ENCODE peak calls at places on chromosomes 11 and 22, in four cellular contexts. T is CD8-positive, alpha-beta T cell; X is CD4-positive, alpha-beta T cell; E is endothelial cell. S is an unnamed sample.

GRCh38 chr11:131999955-132000354 is 629.5 kb downstream of the NTM start:
- DNase-seq in T (no peak), X (no peak), E (no peak), S (no peak)

GRCh38 chr11:101390539-101390938 is 193.3 kb downstream of the TRPC6 start:
- DNase-seq in T (no peak), X (no peak), E (no peak), S (no peak)

GRCh38 chr11:75079546-75079945 is 17.1 kb downstream of the OR2AT4 start:
- DNase-seq in T (no peak), X (no peak), E (no peak), S (no peak)

GRCh38 chr22:28670691-28671261 is 8.9 kb downstream of the TTC28 start:
- DNase-seq in T (no peak), X (no peak), E (no peak), S (no peak)

GRCh38 chr11:134576286-134576685 is 164.2 kb upstream of the B3GAT1 start:
- DNase-seq in T (no peak), X (no peak), E (no peak), S (no peak)

GRCh38 chr11:30859709-30860108 is 273.6 kb upstream of the MPPED2 start:
- DNase-seq in T (no peak), X (no peak), E (no peak), S (no peak)

GRCh38 chr11:86726118-86726748 is 53.8 kb upstream of the ME3 start:
- DNase-seq in T (no peak), X (no peak), E (no peak), S (no peak)

GRCh38 chr22:26837784-26838520 is 180.6 kb downstream of the MIAT start:
- DNase-seq in T (no peak), X (no peak), E (no peak), S (no peak)

GRCh38 chr22:30290318-30290678 is 993 bp upstream of the CASTOR1 start:
- DNase-seq in T (no peak), X (no peak), E (no peak), S (no peak)

GRCh38 chr11:112613051-112613972 is 347.9 kb upstream of the NCAM1 start:
- DNase-seq in T (no peak), X (no peak), E (no peak), S (no peak)

GRCh38 chr11:18575361-18575760 is 13.2 kb downstream of the UEVLD start:
- DNase-seq in T (no peak), X (no peak), E (no peak), S (no peak)

GRCh38 chr11:77081381-77081851 is 14.6 kb downstream of the CAPN5 start:
- DNase-seq in T (no peak), X (no peak), E (no peak), S (peak)

GRCh38 chr11:21411114-21411513 is 741.7 kb downstream of the NELL1 start:
- DNase-seq in T (no peak), X (no peak), E (no peak), S (no peak)

GRCh38 chr11:47352556-47352955 is at the start of gene MYBPC3:
- DNase-seq in T (no peak), X (no peak), E (no peak), S (no peak)

GRCh38 chr11:64369440-64370135 is 10.6 kb downstream of the RPS6KA4 start:
- DNase-seq in T (no peak), X (no peak), E (no peak), S (peak)

GRCh38 chr11:25981998-25982397 is 349.9 kb upstream of the ANO3 start:
- DNase-seq in T (no peak), X (no peak), E (peak), S (no peak)

GRCh38 chr11:1876361-1877063 is 15.2 kb downstream of the PRR33 start:
- DNase-seq in T (no peak), X (no peak), E (peak), S (peak)

GRCh38 chr11:27421819-27422494 is 50.6 kb downstream of the LGR4 start:
- DNase-seq in T (no peak), X (no peak), E (no peak), S (no peak)

GRCh38 chr22:25853501-25853900 is 111.5 kb downstream of the MYO18B start:
- DNase-seq in T (no peak), X (no peak), E (no peak), S (no peak)

GRCh38 chr11:95327273-95327948 is 96.4 kb upstream of the SESN3 start:
- DNase-seq in T (no peak), X (no peak), E (no peak), S (no peak)

GRCh38 chr11:122646549-122647340 is 8.8 kb upstream of the UBASH3B start:
- DNase-seq in T (no peak), X (no peak), E (no peak), S (no peak)

GRCh38 chr22:46458525-46458924 is 78.9 kb downstream of the CELSR1 start:
- DNase-seq in T (no peak), X (no peak), E (no peak), S (no peak)

GRCh38 chr22:39279170-39279850 is 34.5 kb upstream of the PDGFB start:
- DNase-seq in T (no peak), X (no peak), E (no peak), S (no peak)

GRCh38 chr11:57515332-57516060 is at the start of gene SLC43A1:
- DNase-seq in T (no peak), X (no peak), E (peak), S (peak)

GRCh38 chr11:126929186-126930085 is 71.1 kb downstream of the KIRREL3 start:
- DNase-seq in T (no peak), X (no peak), E (no peak), S (no peak)

GRCh38 chr11:9858218-9858617 is 194.3 kb downstream of the SWAP70 start:
- DNase-seq in T (no peak), X (no peak), E (peak), S (no peak)

GRCh38 chr11:118080296-118080695 is 3.4 kb downstream of the TMPRSS4 start:
- DNase-seq in T (no peak), X (no peak), E (no peak), S (no peak)

GRCh38 chr22:42269407-42270177 is 861 bp downstream of the TCF20 start:
- DNase-seq in T (peak), X (peak), E (peak), S (no peak)
- TF ChIP-seq CTCF in T (peak), X (peak), E (no peak), S (peak)

DNA sequence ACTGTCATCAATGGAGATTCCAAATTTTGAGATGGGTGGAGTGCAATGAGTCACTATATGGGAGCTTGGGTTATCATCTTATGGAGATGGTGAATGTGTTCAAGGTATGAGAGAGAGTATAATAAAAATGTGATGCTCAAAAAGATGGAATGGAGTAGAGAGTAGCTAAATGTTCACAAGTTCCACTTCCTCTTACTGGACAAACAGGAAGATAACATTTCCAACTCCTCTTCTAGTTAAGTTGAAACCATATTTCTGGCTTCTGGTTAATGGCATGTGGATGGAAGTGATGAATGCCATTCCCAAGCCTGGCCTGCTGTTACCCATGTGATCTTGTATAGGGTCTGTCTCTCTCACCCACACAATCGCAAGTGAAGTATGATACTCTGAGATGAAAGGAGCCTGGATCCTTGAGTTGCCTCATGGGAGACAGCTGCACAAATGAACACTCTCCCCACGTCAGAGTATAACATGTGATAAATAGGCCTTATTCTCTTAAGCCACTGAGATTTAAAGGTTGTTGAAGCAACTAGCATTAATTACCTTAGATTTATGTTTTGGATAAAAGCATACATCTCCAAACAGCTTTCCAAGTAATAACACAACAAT is 111.0 kb downstream of the RAB38 start:
- DNase-seq in T (no peak), X (no peak), E (no peak), S (no peak)
- TF ChIP-seq CTCF in T (no peak), X (no peak), E (no peak), S (no peak)

DNA sequence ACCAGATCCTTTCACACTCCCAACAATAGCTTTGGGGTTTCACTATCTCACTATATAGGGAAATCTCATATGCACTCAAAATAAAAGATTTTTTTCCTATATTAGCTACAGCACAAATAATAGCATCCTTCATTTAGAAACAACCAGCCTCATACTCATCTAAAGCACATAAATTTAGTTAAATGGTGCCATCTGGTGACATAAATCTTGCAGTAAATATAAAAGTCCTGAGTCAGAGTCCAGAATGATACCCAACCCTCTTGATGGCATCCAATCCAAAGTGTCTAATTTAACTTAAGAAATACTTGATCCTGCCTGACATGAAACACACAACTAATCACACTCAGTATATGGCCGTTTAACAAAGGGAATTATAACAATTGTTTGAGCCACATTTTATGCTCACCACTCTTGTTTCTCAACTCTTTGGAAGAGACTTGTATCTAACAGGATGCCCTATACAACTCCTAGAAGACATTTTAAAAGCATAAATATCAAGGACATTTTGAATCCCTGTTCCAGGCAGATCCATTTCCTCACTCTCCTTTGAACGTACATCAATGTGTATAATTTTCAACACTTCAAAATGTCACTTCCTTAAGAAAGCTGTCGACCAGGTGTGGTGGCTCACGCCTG is 36.2 kb downstream of the DLG2 start:
- DNase-seq in T (no peak), X (no peak), E (no peak), S (no peak)
- TF ChIP-seq CTCF in T (no peak), X (no peak), E (no peak), S (peak)

DNA sequence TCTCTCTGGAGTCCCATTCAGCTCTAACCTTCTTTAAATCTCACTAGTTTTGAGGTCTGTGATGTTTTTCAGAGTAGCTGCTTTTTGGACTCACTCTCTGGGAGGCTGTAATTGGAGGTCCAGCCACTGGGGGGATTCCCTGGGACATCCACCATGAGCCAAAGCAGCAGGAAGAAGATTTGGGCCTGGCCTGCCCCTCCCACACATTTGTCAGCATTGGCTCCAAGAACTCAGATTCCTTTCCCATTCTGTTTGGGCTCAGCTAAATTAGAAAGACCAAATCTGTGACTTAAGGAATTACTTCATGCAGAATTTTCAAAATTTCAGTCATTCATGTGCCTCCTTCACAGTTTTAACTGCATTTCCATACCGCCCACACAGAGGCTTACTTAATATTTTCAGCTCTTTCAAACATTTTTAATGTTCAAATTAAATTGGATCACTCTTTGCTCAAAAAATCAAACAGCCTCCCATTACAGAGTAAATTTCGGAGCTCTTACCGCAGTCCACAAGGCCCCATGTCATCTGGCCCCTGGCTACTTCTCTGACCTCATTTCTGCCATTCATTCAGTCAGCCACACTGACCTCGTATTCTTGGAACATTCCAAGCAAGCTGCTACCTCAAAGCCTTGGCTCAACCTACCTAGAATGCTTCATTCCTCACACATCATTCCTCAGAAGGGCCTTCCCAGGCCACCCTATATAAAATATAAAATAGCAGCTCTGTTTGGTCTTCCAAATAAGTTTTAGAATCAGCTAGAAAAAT is 54.5 kb upstream of the RRAS2 start:
- DNase-seq in T (no peak), X (no peak), E (peak), S (no peak)
- TF ChIP-seq CTCF in T (no peak), X (no peak), E (peak), S (peak)

GRCh38 chr11:70415176-70415575 is 16.8 kb downstream of the CTTN start:
- DNase-seq in T (no peak), X (no peak), E (no peak), S (no peak)
- TF ChIP-seq CTCF in T (no peak), X (no peak), E (no peak), S (peak)